ENCODE peak calls at places on chromosome 3, in seven cellular contexts. B, Q, O, M, S, W and Z are unnamed samples.

GRCh38 chr3:136858381-136858780 is 3.6 kb upstream of the NCK1 start:
- DNase-seq in B (peak; percentile 31), Q (no peak), O (no peak), M (no peak), S (no peak), W (no peak), Z (no peak)

GRCh38 chr3:101635954-101636798 is 40.8 kb downstream of the ZBTB11 start:
- DNase-seq in B (peak; percentile 90), Q (peak; percentile 71), O (peak; percentile 18), M (peak; percentile 15), S (peak; percentile 48), W (peak; percentile 52), Z (peak; percentile 55)

GRCh38 chr3:120568624-120569023 is 27.5 kb upstream of the NDUFB4 start:
- DNase-seq in B (peak; percentile 75), Q (no peak), O (no peak), M (peak; percentile 62), S (no peak), W (no peak), Z (no peak)

GRCh38 chr3:138914870-138915502 is 32.0 kb downstream of the FOXL2 start:
- DNase-seq in B (no peak), Q (peak; percentile 47), O (peak; percentile 69), M (peak; percentile 47), S (no peak), W (no peak), Z (no peak)

GRCh38 chr3:140176526-140176925 is 241.5 kb downstream of the CLSTN2 start:
- DNase-seq in B (no peak), Q (no peak), O (peak; percentile 8), M (peak; percentile 76), S (peak; percentile 6), W (no peak), Z (no peak)

GRCh38 chr3:36903119-36903882 is 41.6 kb downstream of the TRANK1 start:
- DNase-seq in B (no peak), Q (no peak), O (no peak), M (no peak), S (peak; percentile 6), W (no peak), Z (no peak)

GRCh38 chr3:52056521-52056967 is at the start of gene DUSP7:
- DNase-seq in B (peak; percentile 72), Q (peak; percentile 83), O (peak; percentile 16), M (peak; percentile 63), S (peak; percentile 69), W (peak; percentile 63), Z (peak; percentile 76)

GRCh38 chr3:112035241-112035640 is 705 bp downstream of the TMPRSS7 start:
- DNase-seq in B (no peak), Q (no peak), O (no peak), M (peak; percentile 50), S (peak; percentile 27), W (no peak), Z (no peak)

GRCh38 chr3:123768480-123769359 is 115.4 kb downstream of the MYLK start:
- DNase-seq in B (peak; percentile 7), Q (no peak), O (no peak), M (no peak), S (no peak), W (no peak), Z (no peak)

GRCh38 chr3:15646924-15647511 is 45.5 kb downstream of the BTD start:
- DNase-seq in B (no peak), Q (no peak), O (peak; percentile 97), M (peak; percentile 100), S (peak; percentile 97), W (no peak), Z (peak; percentile 56)

GRCh38 chr3:61733866-61734265 is 172.5 kb downstream of the PTPRG start:
- DNase-seq in B (no peak), Q (no peak), O (no peak), M (no peak), S (no peak), W (no peak), Z (no peak)